ENCODE peak calls at places on chromosomes 13 and 19, in six cellular contexts. One of them, this sample, is unnamed.

GRCh38 chr13:59774511-59774911 is 389.2 kb downstream of the DIAPH3 start:
- DNase-seq in heart right ventricle: no peak
- DNase-seq in cardiac muscle cell: no peak
- DNase-seq in astrocyte: peak; percentile 77
- DNase-seq in suprapubic skin: no peak
- DNase-seq in brain microvascular endothelial cell: peak; percentile 86
- DNase-seq in this sample: peak; percentile 72

GRCh38 chr19:13020002-13020414 is 24.7 kb downstream of the NFIX start:
- DNase-seq in heart right ventricle: no peak
- DNase-seq in suprapubic skin: no peak
- DNase-seq in astrocyte: peak; percentile 70
- DNase-seq in cardiac muscle cell: no peak
- DNase-seq in brain microvascular endothelial cell: no peak
- DNase-seq in this sample: no peak

GRCh38 chr13:77300176-77301141 is 26.4 kb downstream of the MYCBP2 start:
- DNase-seq in heart right ventricle: no peak
- DNase-seq in suprapubic skin: no peak
- DNase-seq in cardiac muscle cell: no peak
- DNase-seq in brain microvascular endothelial cell: peak; percentile 74
- DNase-seq in astrocyte: peak; percentile 68
- DNase-seq in this sample: peak; percentile 24

GRCh38 chr19:29645911-29646310 is 19.4 kb upstream of the PLEKHF1 start:
- DNase-seq in astrocyte: peak; percentile 61
- DNase-seq in cardiac muscle cell: no peak
- DNase-seq in brain microvascular endothelial cell: peak; percentile 18
- DNase-seq in suprapubic skin: no peak
- DNase-seq in heart right ventricle: peak; percentile 61
- DNase-seq in this sample: no peak

GRCh38 chr13:78659450-78660110 is 625 bp upstream of the OBI1 start:
- DNase-seq in astrocyte: no peak
- DNase-seq in heart right ventricle: no peak
- DNase-seq in suprapubic skin: no peak
- DNase-seq in cardiac muscle cell: no peak
- DNase-seq in brain microvascular endothelial cell: no peak
- DNase-seq in this sample: no peak

GRCh38 chr19:56114051-56114694 is 6.9 kb downstream of the ZNF787 start:
- DNase-seq in cardiac muscle cell: no peak
- DNase-seq in suprapubic skin: no peak
- DNase-seq in brain microvascular endothelial cell: no peak
- DNase-seq in astrocyte: no peak
- DNase-seq in heart right ventricle: no peak
- DNase-seq in this sample: no peak

GRCh38 chr19:55208880-55209429 is 346 bp downstream of the PTPRH start:
- DNase-seq in astrocyte: no peak
- DNase-seq in heart right ventricle: no peak
- DNase-seq in brain microvascular endothelial cell: no peak
- DNase-seq in cardiac muscle cell: no peak
- DNase-seq in suprapubic skin: no peak
- DNase-seq in this sample: no peak

GRCh38 chr19:7904074-7905020 is 670 bp downstream of the MAP2K7 start:
- DNase-seq in brain microvascular endothelial cell: no peak
- DNase-seq in astrocyte: no peak
- DNase-seq in heart right ventricle: no peak
- DNase-seq in suprapubic skin: no peak
- DNase-seq in cardiac muscle cell: peak; percentile 54
- DNase-seq in this sample: no peak

GRCh38 chr19:39163621-39164020 is 33.1 kb upstream of the NCCRP1 start:
- DNase-seq in suprapubic skin: no peak
- DNase-seq in astrocyte: no peak
- DNase-seq in cardiac muscle cell: no peak
- DNase-seq in heart right ventricle: no peak
- DNase-seq in brain microvascular endothelial cell: no peak
- DNase-seq in this sample: no peak

GRCh38 chr13:59722580-59722900 is 441.2 kb downstream of the DIAPH3 start:
- DNase-seq in astrocyte: no peak
- DNase-seq in brain microvascular endothelial cell: no peak
- DNase-seq in heart right ventricle: no peak
- DNase-seq in cardiac muscle cell: no peak
- DNase-seq in suprapubic skin: no peak
- DNase-seq in this sample: no peak

GRCh38 chr13:41004875-41005693 is 14.0 kb downstream of the ELF1 start:
- DNase-seq in brain microvascular endothelial cell: no peak
- DNase-seq in suprapubic skin: no peak
- DNase-seq in cardiac muscle cell: no peak
- DNase-seq in heart right ventricle: no peak
- DNase-seq in astrocyte: no peak
- DNase-seq in this sample: no peak

GRCh38 chr19:45464861-45465427 is 2.9 kb upstream of the FOSB start:
- DNase-seq in suprapubic skin: no peak
- DNase-seq in heart right ventricle: no peak
- DNase-seq in cardiac muscle cell: no peak
- DNase-seq in astrocyte: no peak
- DNase-seq in brain microvascular endothelial cell: no peak
- DNase-seq in this sample: no peak

GRCh38 chr13:57557979-57558529 is 73.5 kb upstream of the PCDH17 start:
- DNase-seq in brain microvascular endothelial cell: no peak
- DNase-seq in cardiac muscle cell: peak; percentile 33
- DNase-seq in heart right ventricle: no peak
- DNase-seq in astrocyte: no peak
- DNase-seq in suprapubic skin: no peak
- DNase-seq in this sample: no peak

GRCh38 chr13:20457670-20458069 is 68.0 kb downstream of the CRYL1 start:
- DNase-seq in suprapubic skin: no peak
- DNase-seq in astrocyte: no peak
- DNase-seq in brain microvascular endothelial cell: no peak
- DNase-seq in heart right ventricle: no peak
- DNase-seq in cardiac muscle cell: no peak
- DNase-seq in this sample: no peak

GRCh38 chr19:3324405-3324856 is 42.0 kb upstream of the NFIC start:
- DNase-seq in brain microvascular endothelial cell: peak; percentile 35
- DNase-seq in astrocyte: no peak
- DNase-seq in heart right ventricle: no peak
- DNase-seq in cardiac muscle cell: no peak
- DNase-seq in suprapubic skin: no peak
- DNase-seq in this sample: no peak

GRCh38 chr13:46846736-46847135 is 49.8 kb upstream of the ESD start:
- DNase-seq in heart right ventricle: no peak
- DNase-seq in cardiac muscle cell: peak; percentile 12
- DNase-seq in suprapubic skin: no peak
- DNase-seq in brain microvascular endothelial cell: no peak
- DNase-seq in astrocyte: no peak
- DNase-seq in this sample: no peak

GRCh38 chr13:30395192-30396158 is 26.8 kb upstream of the UBE2L5 start:
- DNase-seq in cardiac muscle cell: peak; percentile 28
- DNase-seq in brain microvascular endothelial cell: peak; percentile 88
- DNase-seq in suprapubic skin: peak; percentile 98
- DNase-seq in heart right ventricle: peak; percentile 85
- DNase-seq in astrocyte: peak; percentile 87
- DNase-seq in this sample: peak; percentile 81

GRCh38 chr13:108495686-108496363 is 133.6 kb upstream of the MYO16 start:
- DNase-seq in brain microvascular endothelial cell: peak; percentile 5
- DNase-seq in cardiac muscle cell: peak; percentile 28
- DNase-seq in astrocyte: peak; percentile 24
- DNase-seq in suprapubic skin: no peak
- DNase-seq in heart right ventricle: no peak
- DNase-seq in this sample: no peak

GRCh38 chr19:8071912-8072311 is 19.4 kb downstream of the CCL25 start:
- DNase-seq in cardiac muscle cell: no peak
- DNase-seq in suprapubic skin: no peak
- DNase-seq in heart right ventricle: no peak
- DNase-seq in brain microvascular endothelial cell: no peak
- DNase-seq in astrocyte: no peak
- DNase-seq in this sample: no peak

GRCh38 chr13:23799945-23800344 is 89.3 kb downstream of the MIPEP start:
- DNase-seq in brain microvascular endothelial cell: peak; percentile 21
- DNase-seq in astrocyte: no peak
- DNase-seq in cardiac muscle cell: no peak
- DNase-seq in suprapubic skin: no peak
- DNase-seq in heart right ventricle: no peak
- DNase-seq in this sample: no peak

GRCh38 chr19:39448271-39448670 is 2.9 kb downstream of the SUPT5H start:
- DNase-seq in astrocyte: peak; percentile 60
- DNase-seq in heart right ventricle: no peak
- DNase-seq in brain microvascular endothelial cell: peak; percentile 54
- DNase-seq in suprapubic skin: no peak
- DNase-seq in cardiac muscle cell: no peak
- DNase-seq in this sample: no peak

GRCh38 chr13:33125821-33126570 is 109.8 kb downstream of the KL start:
- DNase-seq in brain microvascular endothelial cell: peak; percentile 98
- DNase-seq in astrocyte: peak; percentile 97
- DNase-seq in heart right ventricle: peak; percentile 80
- DNase-seq in cardiac muscle cell: peak; percentile 64
- DNase-seq in suprapubic skin: peak; percentile 82
- DNase-seq in this sample: peak; percentile 76

DNA sequence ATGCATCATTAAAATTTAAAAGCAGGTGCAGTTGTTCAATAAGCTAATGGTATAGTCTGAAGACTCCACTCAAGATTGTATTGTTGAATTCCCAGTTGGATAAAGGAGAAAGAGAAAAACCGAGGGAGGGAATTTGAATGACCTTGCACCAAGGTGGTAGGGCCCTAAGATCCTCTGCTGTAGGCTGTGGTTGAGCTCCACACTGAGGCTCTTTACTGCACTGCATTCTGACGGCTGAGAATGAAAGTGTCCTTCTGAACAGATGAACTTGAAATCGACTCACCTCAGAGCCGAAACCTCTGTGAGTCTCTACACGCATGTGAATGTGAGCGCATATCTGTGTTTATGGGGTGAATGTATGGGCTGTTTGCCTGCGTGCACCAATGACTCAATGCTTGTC is 388.9 kb upstream of the DACH1 start:
- DNase-seq in brain microvascular endothelial cell: peak; percentile 35
- DNase-seq in cardiac muscle cell: peak; percentile 77
- DNase-seq in astrocyte: peak; percentile 51
- DNase-seq in heart right ventricle: no peak
- DNase-seq in suprapubic skin: no peak
- DNase-seq in this sample: no peak
- TF ChIP-seq CTCF in brain microvascular endothelial cell: peak; percentile 88
- TF ChIP-seq CTCF in cardiac muscle cell: no peak
- TF ChIP-seq CTCF in astrocyte: peak; percentile 62
- TF ChIP-seq CTCF in heart right ventricle: no peak
- TF ChIP-seq CTCF in suprapubic skin: no peak
- TF ChIP-seq CTCF in this sample: peak; percentile 82

DNA sequence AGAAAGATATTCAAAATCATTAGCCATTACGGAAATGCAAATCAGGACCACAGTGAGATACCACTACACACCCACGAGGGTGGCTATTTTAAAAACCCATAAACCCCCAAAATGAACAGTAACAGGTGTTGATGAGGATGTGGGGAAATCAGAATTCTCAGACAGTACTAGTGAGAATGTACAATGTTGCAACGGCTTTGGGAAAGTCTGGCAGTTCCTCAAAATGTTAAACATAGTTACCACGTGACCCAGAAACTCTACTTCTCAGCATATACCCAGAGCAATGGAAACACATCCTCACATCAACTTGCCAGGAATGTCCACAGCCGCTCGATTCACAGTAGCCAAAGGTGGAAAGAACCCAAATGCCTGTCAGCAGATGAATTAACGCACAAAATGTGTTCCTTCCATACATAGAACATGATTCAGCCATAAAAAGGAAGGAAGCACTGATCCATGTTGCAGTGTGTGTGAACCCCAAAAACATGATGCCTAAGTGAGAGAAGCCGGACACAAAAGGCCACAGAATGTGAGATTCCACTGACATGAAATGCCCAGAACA is 7.0 kb downstream of the PLVAP start:
- DNase-seq in heart right ventricle: no peak
- DNase-seq in suprapubic skin: no peak
- DNase-seq in cardiac muscle cell: no peak
- DNase-seq in astrocyte: peak; percentile 6
- DNase-seq in brain microvascular endothelial cell: no peak
- DNase-seq in this sample: no peak
- H3K4me3 ChIP-seq in heart right ventricle: no peak overlapping the region
- H3K4me3 ChIP-seq in suprapubic skin: no peak overlapping the region
- H3K4me3 ChIP-seq in cardiac muscle cell: no peak overlapping the region
- H3K4me3 ChIP-seq in astrocyte: no peak overlapping the region
- H3K4me3 ChIP-seq in brain microvascular endothelial cell: no peak overlapping the region
- H3K4me3 ChIP-seq in this sample: no peak overlapping the region

GRCh38 chr13:110617326-110618072 is 2.2 kb downstream of the NAXD start:
- DNase-seq in astrocyte: peak; percentile 77
- DNase-seq in heart right ventricle: peak; percentile 61
- DNase-seq in suprapubic skin: no peak
- DNase-seq in brain microvascular endothelial cell: peak; percentile 78
- DNase-seq in cardiac muscle cell: no peak
- DNase-seq in this sample: peak; percentile 66
- TF ChIP-seq CTCF in astrocyte: no peak
- TF ChIP-seq CTCF in heart right ventricle: no peak
- TF ChIP-seq CTCF in suprapubic skin: no peak
- TF ChIP-seq CTCF in brain microvascular endothelial cell: no peak
- TF ChIP-seq CTCF in cardiac muscle cell: no peak
- TF ChIP-seq CTCF in this sample: no peak

GRCh38 chr13:99979453-99980200 is 2.0 kb upstream of the ZIC2 start:
- DNase-seq in cardiac muscle cell: peak; percentile 50
- DNase-seq in brain microvascular endothelial cell: no peak
- DNase-seq in astrocyte: no peak
- DNase-seq in suprapubic skin: peak; percentile 75
- DNase-seq in heart right ventricle: no peak
- DNase-seq in this sample: no peak

GRCh38 chr13:99976502-99977115 is 5.0 kb upstream of the ZIC2 start:
- DNase-seq in brain microvascular endothelial cell: no peak
- DNase-seq in heart right ventricle: no peak
- DNase-seq in astrocyte: no peak
- DNase-seq in suprapubic skin: no peak
- DNase-seq in cardiac muscle cell: no peak
- DNase-seq in this sample: no peak

GRCh38 chr13:99978781-99979452 is 2.7 kb upstream of the ZIC2 start:
- DNase-seq in suprapubic skin: peak; percentile 50
- DNase-seq in heart right ventricle: no peak
- DNase-seq in cardiac muscle cell: peak; percentile 59
- DNase-seq in astrocyte: no peak
- DNase-seq in brain microvascular endothelial cell: no peak
- DNase-seq in this sample: no peak

GRCh38 chr13:99977334-99977911 is 4.2 kb upstream of the ZIC2 start:
- DNase-seq in cardiac muscle cell: no peak
- DNase-seq in heart right ventricle: no peak
- DNase-seq in brain microvascular endothelial cell: no peak
- DNase-seq in astrocyte: no peak
- DNase-seq in suprapubic skin: peak; percentile 47
- DNase-seq in this sample: no peak

DNA sequence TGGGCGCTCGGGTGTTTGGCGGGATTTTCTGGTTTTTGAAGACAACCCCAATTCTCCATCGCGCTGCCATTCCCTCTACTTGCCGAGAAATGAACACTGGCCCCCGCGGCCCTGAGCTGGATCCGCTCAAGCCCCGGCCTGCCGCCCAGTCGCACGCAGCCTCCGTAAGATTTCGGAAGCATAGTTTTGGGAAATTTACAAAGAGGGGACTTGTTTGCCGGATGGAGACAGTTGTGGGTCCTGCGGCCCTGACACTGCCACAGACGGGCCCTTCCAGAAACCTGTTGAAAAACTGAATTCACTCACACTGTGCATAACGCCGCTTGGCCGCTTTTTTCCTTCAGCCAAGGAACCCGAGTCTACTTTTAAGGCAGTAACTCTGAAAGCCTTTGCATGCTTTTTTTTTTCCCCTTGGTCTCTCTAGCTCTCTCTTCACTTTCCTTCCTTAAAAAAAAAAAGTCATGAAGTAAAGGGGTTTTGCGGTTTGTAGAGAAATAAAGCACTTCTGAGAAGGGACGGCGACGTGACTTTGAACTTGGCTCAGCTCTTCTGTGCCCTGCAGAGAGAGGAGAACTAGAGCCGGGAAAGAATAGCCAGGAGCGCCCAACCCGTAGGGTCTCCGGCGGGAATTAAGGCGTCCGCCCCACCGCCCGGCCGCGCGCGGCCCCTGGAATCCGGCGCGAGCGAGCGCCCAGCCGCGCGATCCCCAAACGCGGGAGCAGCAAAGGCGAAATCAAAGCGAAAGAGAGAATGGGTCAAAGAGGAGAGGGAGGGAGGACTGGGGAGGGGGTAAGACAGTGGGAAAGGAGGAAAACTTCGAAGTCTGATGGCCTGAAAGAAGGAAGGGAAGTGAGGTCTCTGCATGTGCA is 3.4 kb upstream of the ZIC2 start:
- DNase-seq in suprapubic skin: peak; percentile 45
- DNase-seq in astrocyte: no peak
- DNase-seq in brain microvascular endothelial cell: no peak
- DNase-seq in heart right ventricle: no peak
- DNase-seq in cardiac muscle cell: peak; percentile 18
- DNase-seq in this sample: no peak
- H3K4me3 ChIP-seq in suprapubic skin: no peak overlapping the region
- H3K4me3 ChIP-seq in astrocyte: peak overlapping the region; percentile 1
- H3K4me3 ChIP-seq in brain microvascular endothelial cell: peak overlapping the region; percentile 15
- H3K4me3 ChIP-seq in heart right ventricle: no peak overlapping the region
- H3K4me3 ChIP-seq in cardiac muscle cell: peak overlapping the region; percentile 1
- H3K4me3 ChIP-seq in this sample: no peak overlapping the region